ENCODE peak calls at places on chromosomes 11 and 22, in five cellular contexts. One of them, this sample, is unnamed.

GRCh38 chr11:117855452-117855851 is 21.0 kb downstream of the FXYD6 start:
- DNase-seq in lower lobe of right lung: no peak
- DNase-seq in uterus: peak; percentile 11
- DNase-seq in GM06990: no peak
- DNase-seq in CD8-positive, alpha-beta T cell: no peak
- DNase-seq in this sample: no peak

GRCh38 chr11:62444271-62444833 is 25.5 kb downstream of the SCGB1A1 start:
- DNase-seq in lower lobe of right lung: peak; percentile 69
- DNase-seq in uterus: peak; percentile 77
- DNase-seq in GM06990: peak; percentile 20
- DNase-seq in CD8-positive, alpha-beta T cell: no peak
- DNase-seq in this sample: peak; percentile 26

GRCh38 chr11:110131386-110132123 is 38.4 kb downstream of the ZC3H12C start:
- DNase-seq in lower lobe of right lung: no peak
- DNase-seq in uterus: no peak
- DNase-seq in GM06990: no peak
- DNase-seq in CD8-positive, alpha-beta T cell: no peak
- DNase-seq in this sample: no peak

GRCh38 chr11:44443836-44444769 is 121.4 kb upstream of the CD82 start:
- DNase-seq in lower lobe of right lung: no peak
- DNase-seq in uterus: no peak
- DNase-seq in GM06990: no peak
- DNase-seq in CD8-positive, alpha-beta T cell: no peak
- DNase-seq in this sample: no peak

GRCh38 chr11:118615996-118616395 is 8.6 kb downstream of the PHLDB1 start:
- DNase-seq in lower lobe of right lung: peak; percentile 20
- DNase-seq in uterus: peak; percentile 12
- DNase-seq in GM06990: no peak
- DNase-seq in CD8-positive, alpha-beta T cell: no peak
- DNase-seq in this sample: no peak

GRCh38 chr11:93279911-93280347 is 50.6 kb upstream of the DEUP1 start:
- DNase-seq in lower lobe of right lung: no peak
- DNase-seq in uterus: no peak
- DNase-seq in GM06990: peak; percentile 43
- DNase-seq in CD8-positive, alpha-beta T cell: no peak
- DNase-seq in this sample: peak; percentile 48

GRCh38 chr22:37922177-37922576 is 16.1 kb downstream of the MICALL1 start:
- DNase-seq in lower lobe of right lung: no peak
- DNase-seq in uterus: no peak
- DNase-seq in GM06990: no peak
- DNase-seq in CD8-positive, alpha-beta T cell: no peak
- DNase-seq in this sample: no peak

GRCh38 chr11:117713676-117714075 is 83.3 kb downstream of the DSCAML1 start:
- DNase-seq in lower lobe of right lung: no peak
- DNase-seq in uterus: no peak
- DNase-seq in GM06990: no peak
- DNase-seq in CD8-positive, alpha-beta T cell: no peak
- DNase-seq in this sample: peak; percentile 54

GRCh38 chr22:35014812-35015211 is 51.1 kb upstream of the ISX start:
- DNase-seq in lower lobe of right lung: no peak
- DNase-seq in uterus: no peak
- DNase-seq in GM06990: no peak
- DNase-seq in CD8-positive, alpha-beta T cell: no peak
- DNase-seq in this sample: no peak

GRCh38 chr11:77202941-77203900 is 75.2 kb downstream of the MYO7A start:
- DNase-seq in lower lobe of right lung: no peak
- DNase-seq in uterus: peak; percentile 11
- DNase-seq in GM06990: no peak
- DNase-seq in CD8-positive, alpha-beta T cell: no peak
- DNase-seq in this sample: peak; percentile 5

GRCh38 chr11:74680703-74681531 is 50.3 kb downstream of the CHRDL2 start:
- DNase-seq in lower lobe of right lung: no peak
- DNase-seq in uterus: no peak
- DNase-seq in GM06990: no peak
- DNase-seq in CD8-positive, alpha-beta T cell: no peak
- DNase-seq in this sample: no peak

GRCh38 chr11:125224391-125225015 is 60.0 kb downstream of the PKNOX2 start:
- DNase-seq in lower lobe of right lung: no peak
- DNase-seq in uterus: peak; percentile 50
- DNase-seq in GM06990: no peak
- DNase-seq in CD8-positive, alpha-beta T cell: no peak
- DNase-seq in this sample: peak; percentile 60

GRCh38 chr22:39893526-39893925 is at the start of gene ENTHD1:
- DNase-seq in lower lobe of right lung: no peak
- DNase-seq in uterus: no peak
- DNase-seq in GM06990: no peak
- DNase-seq in CD8-positive, alpha-beta T cell: no peak
- DNase-seq in this sample: no peak

GRCh38 chr11:91293119-91293518 is 931.5 kb upstream of the FAT3 start:
- DNase-seq in lower lobe of right lung: no peak
- DNase-seq in uterus: no peak
- DNase-seq in GM06990: no peak
- DNase-seq in CD8-positive, alpha-beta T cell: no peak
- DNase-seq in this sample: no peak

GRCh38 chr11:33557201-33557600 is 143.4 kb downstream of the C11orf91 start:
- DNase-seq in lower lobe of right lung: no peak
- DNase-seq in uterus: no peak
- DNase-seq in GM06990: no peak
- DNase-seq in CD8-positive, alpha-beta T cell: no peak
- DNase-seq in this sample: no peak

GRCh38 chr11:119933164-119933563 is 204.2 kb upstream of the NECTIN1 start:
- DNase-seq in lower lobe of right lung: no peak
- DNase-seq in uterus: no peak
- DNase-seq in GM06990: no peak
- DNase-seq in CD8-positive, alpha-beta T cell: no peak
- DNase-seq in this sample: no peak

GRCh38 chr22:23828800-23829680 is 9.8 kb downstream of the DERL3 start:
- DNase-seq in lower lobe of right lung: peak; percentile 14
- DNase-seq in uterus: no peak
- DNase-seq in GM06990: no peak
- DNase-seq in CD8-positive, alpha-beta T cell: no peak
- DNase-seq in this sample: no peak

GRCh38 chr11:119450590-119450989 is 27.6 kb upstream of the THY1 start:
- DNase-seq in lower lobe of right lung: no peak
- DNase-seq in uterus: no peak
- DNase-seq in GM06990: no peak
- DNase-seq in CD8-positive, alpha-beta T cell: no peak
- DNase-seq in this sample: no peak

GRCh38 chr11:84165139-84165538 is 879.0 kb upstream of the CCDC90B start:
- DNase-seq in lower lobe of right lung: no peak
- DNase-seq in uterus: no peak
- DNase-seq in GM06990: no peak
- DNase-seq in CD8-positive, alpha-beta T cell: no peak
- DNase-seq in this sample: no peak

GRCh38 chr11:72736452-72737069 is 15.6 kb downstream of the ARAP1 start:
- DNase-seq in lower lobe of right lung: peak; percentile 86
- DNase-seq in uterus: no peak
- DNase-seq in GM06990: peak; percentile 59
- DNase-seq in CD8-positive, alpha-beta T cell: peak; percentile 50
- DNase-seq in this sample: no peak

GRCh38 chr22:30185129-30185528 is 61.4 kb downstream of the LIF start:
- DNase-seq in lower lobe of right lung: no peak
- DNase-seq in uterus: no peak
- DNase-seq in GM06990: no peak
- DNase-seq in CD8-positive, alpha-beta T cell: no peak
- DNase-seq in this sample: no peak

GRCh38 chr22:17968126-17968525 is 56.2 kb downstream of the MICAL3 start:
- DNase-seq in lower lobe of right lung: no peak
- DNase-seq in uterus: no peak
- DNase-seq in GM06990: no peak
- DNase-seq in CD8-positive, alpha-beta T cell: no peak
- DNase-seq in this sample: no peak

GRCh38 chr11:69813839-69814238 is 5.4 kb downstream of the FGF3 start:
- DNase-seq in lower lobe of right lung: no peak
- DNase-seq in uterus: no peak
- DNase-seq in GM06990: no peak
- DNase-seq in CD8-positive, alpha-beta T cell: no peak
- DNase-seq in this sample: no peak
- H3K27me3 ChIP-seq in lower lobe of right lung: peaks cover 59% of the 10 kb centered on the region
- H3K27me3 ChIP-seq in uterus: no peaks in the 10 kb centered on the region
- H3K27me3 ChIP-seq in GM06990: no peaks in the 10 kb centered on the region
- H3K27me3 ChIP-seq in CD8-positive, alpha-beta T cell: no peaks in the 10 kb centered on the region
- H3K27me3 ChIP-seq in this sample: peaks cover 62% of the 10 kb centered on the region

DNA sequence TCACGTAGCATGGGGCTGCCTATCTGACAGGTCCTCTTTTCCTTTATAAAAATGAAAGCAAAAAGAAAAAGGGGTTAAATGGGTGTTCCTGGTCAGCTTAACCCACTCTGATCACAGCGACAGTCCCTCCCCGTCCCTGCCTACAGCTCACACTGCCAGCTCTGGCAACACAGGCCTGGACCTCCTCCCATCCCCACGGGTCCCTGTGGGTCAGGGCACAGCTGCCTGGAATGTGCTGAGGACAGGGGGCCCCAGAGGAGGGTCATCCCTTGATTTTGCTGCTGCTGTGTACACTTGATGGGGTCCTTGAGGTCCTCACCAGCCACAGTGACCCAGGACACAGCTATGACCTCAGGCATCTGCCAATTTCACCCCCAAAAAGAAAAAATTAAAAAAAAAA is 29.6 kb upstream of the CYP2D6 start:
- DNase-seq in lower lobe of right lung: no peak
- DNase-seq in uterus: no peak
- DNase-seq in GM06990: no peak
- DNase-seq in CD8-positive, alpha-beta T cell: no peak
- DNase-seq in this sample: no peak
- TF ChIP-seq CTCF in lower lobe of right lung: no peak
- TF ChIP-seq CTCF in uterus: no peak
- TF ChIP-seq CTCF in GM06990: no peak
- TF ChIP-seq CTCF in CD8-positive, alpha-beta T cell: no peak
- TF ChIP-seq CTCF in this sample: no peak

GRCh38 chr11:14408612-14409011 is 49.6 kb upstream of the RRAS2 start:
- DNase-seq in lower lobe of right lung: no peak
- DNase-seq in uterus: no peak
- DNase-seq in GM06990: no peak
- DNase-seq in CD8-positive, alpha-beta T cell: no peak
- DNase-seq in this sample: no peak
- H3K27me3 ChIP-seq in lower lobe of right lung: no peaks in the 10 kb centered on the region
- H3K27me3 ChIP-seq in uterus: no peaks in the 10 kb centered on the region
- H3K27me3 ChIP-seq in GM06990: no peaks in the 10 kb centered on the region
- H3K27me3 ChIP-seq in CD8-positive, alpha-beta T cell: no peaks in the 10 kb centered on the region
- H3K27me3 ChIP-seq in this sample: no peaks in the 10 kb centered on the region

DNA sequence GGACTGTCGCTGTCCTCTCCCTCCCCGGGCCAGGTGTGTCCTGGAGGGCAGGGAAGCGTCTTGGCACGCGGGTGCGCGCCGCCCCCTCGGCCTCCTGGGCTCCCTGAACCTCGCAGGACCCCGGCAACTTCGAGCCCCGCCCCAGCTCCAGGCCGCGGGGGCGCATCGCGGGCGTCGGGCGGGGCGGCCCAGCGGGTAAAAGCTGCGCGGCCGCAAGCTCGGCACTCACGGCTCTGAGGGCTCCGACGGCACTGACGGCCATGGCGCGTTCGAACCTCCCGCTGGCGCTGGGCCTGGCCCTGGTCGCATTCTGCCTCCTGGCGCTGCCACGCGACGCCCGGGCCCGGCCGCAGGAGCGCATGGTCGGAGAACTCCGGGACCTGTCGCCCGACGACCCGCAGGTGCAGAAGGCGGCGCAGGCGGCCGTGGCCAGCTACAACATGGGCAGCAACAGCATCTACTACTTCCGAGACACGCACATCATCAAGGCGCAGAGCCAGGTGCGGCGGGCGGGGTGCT is at the start of gene CST6:
- DNase-seq in lower lobe of right lung: no peak
- DNase-seq in uterus: no peak
- DNase-seq in GM06990: no peak
- DNase-seq in CD8-positive, alpha-beta T cell: no peak
- DNase-seq in this sample: no peak
- TF ChIP-seq CTCF in lower lobe of right lung: no peak
- TF ChIP-seq CTCF in uterus: no peak
- TF ChIP-seq CTCF in GM06990: no peak
- TF ChIP-seq CTCF in CD8-positive, alpha-beta T cell: no peak
- TF ChIP-seq CTCF in this sample: no peak

This sample was measured in WERI-Rb-1.